ENCODE peak calls at places on chromosomes 16 and 17, in nine cellular contexts. F is gastrocnemius medialis, G is tibial artery, C is pancreas, R is RWPE1, S is fibroblast of lung, N is ovary, H is vagina, M is tibial nerve. V is an unnamed sample.

GRCh38 chr17:61393904-61394629 is 5.6 kb upstream of the TBX2 start:
- DNase-seq in F (no peak), G (peak; percentile 63), C (no peak), R (no peak), S (peak; percentile 61), N (no peak), H (no peak), M (no peak), V (peak; percentile 45)

GRCh38 chr17:10702574-10702973 is 5.2 kb downstream of the ADPRM start:
- DNase-seq in F (no peak), G (no peak), C (no peak), R (no peak), S (peak; percentile 74), N (no peak), H (no peak), M (no peak), V (no peak)

GRCh38 chr17:38589462-38590114 is 16.2 kb downstream of the SRCIN1 start:
- DNase-seq in F (no peak), G (no peak), C (no peak), R (no peak), S (no peak), N (no peak), H (no peak), M (no peak), V (no peak)

GRCh38 chr17:19671433-19671832 is 22.9 kb downstream of the ALDH3A2 start:
- DNase-seq in F (peak; percentile 16), G (no peak), C (no peak), R (no peak), S (no peak), N (no peak), H (no peak), M (no peak), V (no peak)

GRCh38 chr17:68711858-68712257 is 110.7 kb upstream of the FAM20A start:
- DNase-seq in F (no peak), G (no peak), C (no peak), R (no peak), S (no peak), N (no peak), H (no peak), M (no peak), V (no peak)

GRCh38 chr17:76262732-76263344 is 2.3 kb upstream of the UBALD2 start:
- DNase-seq in F (peak; percentile 74), G (no peak), C (peak; percentile 80), R (no peak), S (no peak), N (no peak), H (no peak), M (no peak), V (peak; percentile 67)

GRCh38 chr17:37327341-37328090 is 48.3 kb upstream of the C17orf78 start:
- DNase-seq in F (peak; percentile 79), G (no peak), C (no peak), R (no peak), S (peak; percentile 91), N (no peak), H (no peak), M (no peak), V (no peak)

GRCh38 chr16:65414284-65414984 is 292.6 kb upstream of the CDH11 start:
- DNase-seq in F (no peak), G (no peak), C (no peak), R (peak; percentile 64), S (peak; percentile 81), N (no peak), H (no peak), M (no peak), V (no peak)

GRCh38 chr16:16988963-16989362 is 481.8 kb downstream of the XYLT1 start:
- DNase-seq in F (no peak), G (no peak), C (no peak), R (no peak), S (no peak), N (no peak), H (no peak), M (no peak), V (no peak)

GRCh38 chr16:83953796-83954576 is 946 bp downstream of the OSGIN1 start:
- DNase-seq in F (peak; percentile 55), G (no peak), C (no peak), R (peak; percentile 61), S (peak; percentile 23), N (no peak), H (no peak), M (no peak), V (no peak)

GRCh38 chr17:70327723-70328122 is 158.4 kb downstream of the KCNJ2 start:
- DNase-seq in F (no peak), G (no peak), C (no peak), R (no peak), S (no peak), N (no peak), H (no peak), M (no peak), V (no peak)

GRCh38 chr17:70336411-70336810 is 167.1 kb downstream of the KCNJ2 start:
- DNase-seq in F (no peak), G (no peak), C (no peak), R (no peak), S (no peak), N (no peak), H (no peak), M (no peak), V (no peak)

GRCh38 chr17:70329751-70330150 is 160.4 kb downstream of the KCNJ2 start:
- DNase-seq in F (no peak), G (no peak), C (no peak), R (no peak), S (no peak), N (no peak), H (no peak), M (no peak), V (no peak)

GRCh38 chr17:70332356-70332755 is 163.0 kb downstream of the KCNJ2 start:
- DNase-seq in F (no peak), G (no peak), C (no peak), R (no peak), S (no peak), N (no peak), H (no peak), M (no peak), V (no peak)

DNA sequence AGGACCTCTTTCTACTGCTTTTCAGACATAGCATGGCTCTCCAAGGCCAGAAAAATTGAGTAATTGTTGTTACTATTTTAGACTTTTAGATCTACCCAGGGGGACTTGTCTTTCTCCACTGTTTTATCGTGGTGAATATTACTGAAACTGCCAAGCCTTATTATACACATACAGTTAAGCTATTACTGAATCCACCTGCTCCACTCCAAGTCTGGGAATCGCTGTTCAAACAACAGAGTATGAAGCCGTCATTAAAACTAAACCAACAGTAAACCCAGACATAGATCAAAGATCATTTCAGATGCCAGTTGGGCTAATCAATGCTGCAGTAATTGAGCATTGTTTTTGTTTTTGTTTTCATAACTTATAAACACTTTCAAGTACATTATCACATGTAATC is 163.5 kb downstream of the KCNJ2 start:
- DNase-seq in F (no peak), G (no peak), C (no peak), R (no peak), S (no peak), N (no peak), H (no peak), M (no peak), V (no peak)
- TF ChIP-seq CTCF in F (no peak), G (no peak), C (no peak), R (no peak), S (no peak), N (no peak), H (no peak), M (no peak), V (no peak)

GRCh38 chr16:68091604-68092261 is 6.6 kb downstream of the NFATC3 start:
- DNase-seq in F (peak; percentile 67), G (no peak), C (no peak), R (peak; percentile 68), S (peak; percentile 70), N (no peak), H (no peak), M (no peak), V (no peak)
- H3K27ac ChIP-seq in F (peak overlapping the region; percentile 97), G (no peak overlapping the region), C (no peak overlapping the region), R (peak overlapping the region; percentile 95), S (no peak overlapping the region), N (no peak overlapping the region), H (no peak overlapping the region), M (no peak overlapping the region), V (peak overlapping the region; percentile 90)

DNA sequence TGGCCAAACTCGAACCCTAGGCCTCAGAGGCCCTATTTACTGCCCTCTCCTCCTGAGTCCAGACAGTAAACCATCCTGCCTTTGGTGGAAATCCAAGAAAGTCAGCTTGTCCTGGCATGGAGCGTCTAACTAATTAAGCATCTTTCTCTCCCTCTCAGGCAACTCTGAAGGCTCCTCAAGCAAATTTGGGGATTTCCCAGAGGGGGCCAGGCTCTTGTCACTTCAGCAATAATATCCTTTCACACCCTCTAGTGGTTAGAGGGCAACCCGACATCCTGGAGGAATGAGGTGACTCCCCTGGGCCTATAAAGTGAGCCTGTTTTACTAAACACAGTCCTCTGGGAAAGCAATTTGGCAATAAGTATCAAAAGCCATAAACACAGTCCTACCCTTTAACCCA is 60.4 kb downstream of the NOG start:
- DNase-seq in F (no peak), G (no peak), C (no peak), R (peak; percentile 54), S (peak; percentile 37), N (no peak), H (no peak), M (no peak), V (no peak)
- TF ChIP-seq CTCF in F (peak; percentile 35), G (no peak), C (no peak), R (peak; percentile 57), S (peak; percentile 22), N (no peak), H (peak; percentile 51), M (no peak), V (peak; percentile 35)

GRCh38 chr16:86205521-86206245 is 304.6 kb upstream of the FOXF1 start:
- DNase-seq in F (no peak), G (no peak), C (no peak), R (no peak), S (no peak), N (no peak), H (no peak), M (no peak), V (no peak)
- H3K27ac ChIP-seq in F (no peak overlapping the region), G (no peak overlapping the region), C (no peak overlapping the region), R (no peak overlapping the region), S (no peak overlapping the region), N (no peak overlapping the region), H (no peak overlapping the region), M (no peak overlapping the region), V (no peak overlapping the region)

DNA sequence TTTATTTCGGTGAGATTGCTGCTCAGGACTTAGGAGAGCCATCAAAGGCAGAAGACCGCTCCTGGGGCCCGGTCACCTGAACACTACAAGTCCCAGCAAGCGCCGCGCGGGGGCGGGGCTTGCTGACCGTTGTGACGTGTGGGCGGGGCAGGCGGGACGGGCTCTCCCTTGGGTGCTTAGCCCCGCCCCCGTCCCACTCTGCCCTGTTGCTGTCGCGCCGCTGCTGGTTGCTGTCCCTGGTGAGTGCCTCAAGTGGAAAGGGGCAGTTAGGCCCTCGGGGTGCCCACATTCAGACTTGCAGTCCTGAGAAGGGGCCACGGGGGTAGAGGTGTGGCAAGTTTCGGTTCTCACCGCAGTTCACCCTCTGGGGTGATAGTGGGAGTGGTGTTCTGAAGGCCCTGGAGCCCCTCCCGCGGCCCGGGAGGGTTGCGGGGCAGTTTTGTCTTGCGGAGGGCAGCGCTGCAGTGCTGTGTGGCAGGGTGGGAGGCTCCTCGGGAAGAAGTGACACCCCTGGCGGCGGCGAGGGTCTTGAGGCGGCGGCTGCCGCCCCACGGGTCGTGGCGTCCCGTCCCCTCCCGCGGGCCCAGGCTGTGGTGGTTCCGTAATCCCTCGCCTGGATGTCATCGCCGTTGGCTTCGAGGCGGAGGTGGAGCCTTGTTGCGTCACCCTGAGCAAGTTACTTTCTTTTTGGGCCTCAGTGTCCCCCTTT is at the start of gene CALCOCO2:
- DNase-seq in F (peak; percentile 94), G (peak; percentile 97), C (peak; percentile 93), R (peak; percentile 93), S (peak; percentile 89), N (peak; percentile 91), H (peak; percentile 95), M (peak; percentile 95), V (peak; percentile 95)
- TF ChIP-seq CTCF in F (peak; percentile 11), G (no peak), C (no peak), R (no peak), S (no peak), N (no peak), H (peak; percentile 1), M (peak; percentile 23), V (no peak)